ENCODE peak calls at places on chromosomes 12 and 14, in nine cellular contexts. J is HEK293T; H is left ventricle myocardium inferior; G is cardiac muscle cell; Y is activated naive CD4-positive, alpha-beta T cell; X is Jurkat, Clone E6-1; T is T-helper 9 cell; I is AG09309; P is activated CD4-positive, CD25-positive, alpha-beta regulatory T cell treated with anti-CD3 and anti-CD28 coated beads, Interleukin-2, amount 50 U/mL, for 16 hours. V is an unnamed sample.

GRCh38 chr14:54220122-54220691 is 176.6 kb upstream of the CDKN3 start:
- DNase-seq in J (no peak), H (peak; percentile 40), G (peak; percentile 53), Y (no peak), X (no peak), T (no peak), I (no peak), P (no peak), V (no peak)

GRCh38 chr12:82745807-82746206 is 59.1 kb downstream of the TMTC2 start:
- DNase-seq in J (no peak), H (no peak), G (no peak), Y (no peak), X (no peak), T (no peak), I (no peak), P (no peak), V (no peak)

GRCh38 chr14:68476212-68476964 is 316.5 kb downstream of the ZFP36L1 start:
- DNase-seq in J (no peak), H (peak; percentile 42), G (no peak), Y (no peak), X (no peak), T (no peak), I (peak; percentile 92), P (no peak), V (peak; percentile 85)

GRCh38 chr12:84201976-84202375 is 710.6 kb downstream of the SLC6A15 start:
- DNase-seq in J (no peak), H (no peak), G (no peak), Y (no peak), X (no peak), T (no peak), I (no peak), P (no peak), V (no peak)

GRCh38 chr14:87252103-87252502 is 740.9 kb downstream of the GALC start:
- DNase-seq in J (no peak), H (no peak), G (no peak), Y (no peak), X (no peak), T (no peak), I (no peak), P (no peak), V (no peak)

GRCh38 chr12:132638541-132639408 is 20.2 kb downstream of the P2RX2 start:
- DNase-seq in J (peak; percentile 74), H (no peak), G (peak; percentile 23), Y (no peak), X (no peak), T (no peak), I (peak; percentile 28), P (no peak), V (peak; percentile 17)

GRCh38 chr12:77079631-77080030 is 14.3 kb upstream of the E2F7 start:
- DNase-seq in J (no peak), H (no peak), G (no peak), Y (no peak), X (no peak), T (no peak), I (no peak), P (no peak), V (no peak)

GRCh38 chr14:21071225-21072041 is 1.3 kb downstream of the ARHGEF40 start:
- DNase-seq in J (peak; percentile 79), H (peak; percentile 91), G (peak; percentile 84), Y (no peak), X (peak; percentile 20), T (peak; percentile 41), I (peak; percentile 78), P (no peak), V (peak; percentile 71)

GRCh38 chr12:86777335-86777734 is 521.1 kb upstream of the MGAT4C start:
- DNase-seq in J (no peak), H (no peak), G (no peak), Y (no peak), X (no peak), T (no peak), I (no peak), P (no peak), V (no peak)

GRCh38 chr14:67949771-67950170 is 130.2 kb downstream of the RAD51B start:
- DNase-seq in J (no peak), H (no peak), G (no peak), Y (no peak), X (no peak), T (no peak), I (no peak), P (no peak), V (no peak)

GRCh38 chr12:26334621-26335124 is 139.3 kb downstream of the SSPN start:
- DNase-seq in J (no peak), H (no peak), G (no peak), Y (no peak), X (no peak), T (no peak), I (no peak), P (no peak), V (no peak)

GRCh38 chr14:26820578-26820977 is 222.7 kb upstream of the NOVA1 start:
- DNase-seq in J (no peak), H (no peak), G (no peak), Y (no peak), X (no peak), T (no peak), I (no peak), P (no peak), V (no peak)

GRCh38 chr14:32077081-32078029 is at the start of gene ARHGAP5:
- DNase-seq in J (peak; percentile 23), H (no peak), G (peak; percentile 77), Y (peak; percentile 68), X (peak; percentile 7), T (peak; percentile 20), I (no peak), P (peak; percentile 46), V (no peak)

GRCh38 chr14:41925409-41925808 is 318.7 kb downstream of the LRFN5 start:
- DNase-seq in J (no peak), H (no peak), G (peak; percentile 51), Y (no peak), X (peak; percentile 1), T (no peak), I (no peak), P (no peak), V (no peak)

GRCh38 chr12:121050725-121051124 is 11.7 kb upstream of the OASL start:
- DNase-seq in J (no peak), H (no peak), G (no peak), Y (no peak), X (no peak), T (no peak), I (no peak), P (no peak), V (no peak)

GRCh38 chr12:108729612-108730336 is 1.5 kb downstream of the CORO1C start:
- DNase-seq in J (no peak), H (no peak), G (peak; percentile 29), Y (no peak), X (peak; percentile 11), T (no peak), I (no peak), P (no peak), V (no peak)

GRCh38 chr14:100287202-100287997 is 18.8 kb downstream of the SLC25A29 start:
- DNase-seq in J (no peak), H (no peak), G (no peak), Y (no peak), X (no peak), T (no peak), I (no peak), P (no peak), V (no peak)

GRCh38 chr12:88417531-88417930 is 162.7 kb downstream of the KITLG start:
- DNase-seq in J (no peak), H (no peak), G (no peak), Y (no peak), X (no peak), T (no peak), I (no peak), P (no peak), V (no peak)

GRCh38 chr14:52023518-52023917 is 34.2 kb downstream of the RTRAF start:
- DNase-seq in J (no peak), H (no peak), G (no peak), Y (no peak), X (no peak), T (no peak), I (no peak), P (no peak), V (peak; percentile 51)

GRCh38 chr12:76866726-76867125 is 12.1 kb downstream of the CSRP2 start:
- DNase-seq in J (no peak), H (no peak), G (no peak), Y (no peak), X (peak; percentile 18), T (no peak), I (peak; percentile 43), P (no peak), V (peak; percentile 68)

GRCh38 chr12:40853221-40853620 is 161.0 kb downstream of the CNTN1 start:
- DNase-seq in J (no peak), H (no peak), G (no peak), Y (no peak), X (no peak), T (no peak), I (no peak), P (no peak), V (no peak)

GRCh38 chr12:117408161-117408791 is 46.9 kb upstream of the NOS1 start:
- DNase-seq in J (no peak), H (no peak), G (peak; percentile 30), Y (no peak), X (no peak), T (no peak), I (peak; percentile 11), P (no peak), V (peak; percentile 1)

GRCh38 chr12:45336331-45336730 is 120.4 kb downstream of the ANO6 start:
- DNase-seq in J (no peak), H (no peak), G (no peak), Y (no peak), X (no peak), T (no peak), I (peak; percentile 69), P (no peak), V (peak; percentile 64)

GRCh38 chr12:108446766-108447165 is 68.3 kb upstream of the FICD start:
- DNase-seq in J (no peak), H (peak; percentile 34), G (no peak), Y (no peak), X (no peak), T (no peak), I (peak; percentile 32), P (no peak), V (no peak)

GRCh38 chr14:73751157-73751691 is 37.0 kb upstream of the PNMA1 start:
- DNase-seq in J (no peak), H (no peak), G (no peak), Y (no peak), X (no peak), T (no peak), I (no peak), P (no peak), V (no peak)

GRCh38 chr14:24364841-24365240 is 3.1 kb upstream of the NFATC4 start:
- DNase-seq in J (no peak), H (no peak), G (no peak), Y (no peak), X (no peak), T (no peak), I (no peak), P (no peak), V (no peak)

GRCh38 chr12:21656931-21657335 is 709 bp downstream of the LDHB start:
- DNase-seq in J (peak; percentile 32), H (peak; percentile 28), G (peak; percentile 53), Y (no peak), X (peak; percentile 53), T (peak; percentile 10), I (no peak), P (no peak), V (no peak)

GRCh38 chr12:62632521-62632920 is 165.9 kb downstream of the MON2 start:
- DNase-seq in J (no peak), H (peak; percentile 61), G (no peak), Y (no peak), X (no peak), T (no peak), I (peak; percentile 37), P (no peak), V (peak; percentile 23)

GRCh38 chr14:103001651-103002396 is 55.5 kb downstream of the CDC42BPB start:
- DNase-seq in J (no peak), H (no peak), G (no peak), Y (no peak), X (no peak), T (no peak), I (no peak), P (no peak), V (no peak)

GRCh38 chr14:61927521-61927920 is 165.3 kb downstream of the SNAPC1 start:
- DNase-seq in J (no peak), H (no peak), G (no peak), Y (no peak), X (no peak), T (no peak), I (no peak), P (no peak), V (no peak)

GRCh38 chr14:69671365-69672050 is 60.1 kb downstream of the SUSD6 start:
- DNase-seq in J (no peak), H (no peak), G (no peak), Y (no peak), X (no peak), T (no peak), I (no peak), P (no peak), V (no peak)